ENCODE peak calls at places on chromosomes 3 and 15, in nine cellular contexts. Q is erythroblast; E is fibroblast of the aortic adventitia; M is G401; X is KBM-7; N is astrocyte of the spinal cord; J is astrocyte; W is LoVo; T is stimulated activated CD4-positive, alpha-beta T cell treated with anti-CD3 and anti-CD28 coated beads, Interleukin-2, amount 100 ng/mL, for 48 hours. A is an unnamed sample.

GRCh38 chr3:33278106-33278672 is 947 bp downstream of the FBXL2 start:
- DNase-seq in Q (no peak), E (peak), M (peak), X (no peak), N (peak), J (no peak), W (peak), T (no peak), A (no peak)

GRCh38 chr3:55484191-55484644 is 2.9 kb downstream of the WNT5A start:
- DNase-seq in Q (no peak), E (no peak), M (no peak), X (no peak), N (no peak), J (no peak), W (no peak), T (no peak), A (no peak)

GRCh38 chr3:87426916-87427315 is 150.5 kb upstream of the POU1F1 start:
- DNase-seq in Q (no peak), E (peak), M (no peak), X (no peak), N (peak), J (peak), W (no peak), T (no peak), A (no peak)

GRCh38 chr3:172634948-172635347 is 75.9 kb downstream of the NCEH1 start:
- DNase-seq in Q (peak), E (no peak), M (peak), X (no peak), N (no peak), J (no peak), W (no peak), T (no peak), A (no peak)

GRCh38 chr3:63232764-63233396 is 45.2 kb upstream of the SYNPR start:
- DNase-seq in Q (no peak), E (peak), M (peak), X (no peak), N (peak), J (peak), W (peak), T (no peak), A (peak)

GRCh38 chr15:87207945-87208580 is 1048.5 kb downstream of the NTRK3 start:
- DNase-seq in Q (no peak), E (peak), M (no peak), X (no peak), N (peak), J (peak), W (no peak), T (no peak), A (no peak)

GRCh38 chr3:126475411-126476114 is at the start of gene ZXDC:
- DNase-seq in Q (peak), E (peak), M (peak), X (peak), N (peak), J (peak), W (peak), T (peak), A (peak)

GRCh38 chr3:64484289-64484992 is 203.4 kb downstream of the ADAMTS9 start:
- DNase-seq in Q (peak), E (peak), M (peak), X (peak), N (peak), J (peak), W (peak), T (peak), A (peak)

GRCh38 chr3:64440498-64440897 is 215.2 kb upstream of the PRICKLE2 start:
- DNase-seq in Q (no peak), E (peak), M (peak), X (no peak), N (peak), J (peak), W (peak), T (no peak), A (no peak)

GRCh38 chr3:165133188-165133899 is 55.0 kb upstream of the SI start:
- DNase-seq in Q (no peak), E (no peak), M (no peak), X (no peak), N (no peak), J (no peak), W (no peak), T (no peak), A (no peak)

GRCh38 chr15:89409184-89409992 is 74.8 kb upstream of the POLG start:
- DNase-seq in Q (no peak), E (no peak), M (no peak), X (no peak), N (no peak), J (no peak), W (no peak), T (no peak), A (no peak)

GRCh38 chr3:179853176-179853575 is 183.6 kb downstream of the PEX5L start:
- DNase-seq in Q (no peak), E (peak), M (no peak), X (no peak), N (peak), J (peak), W (no peak), T (no peak), A (no peak)

GRCh38 chr3:58071480-58071971 is 63.3 kb downstream of the FLNB start:
- DNase-seq in Q (no peak), E (no peak), M (no peak), X (no peak), N (no peak), J (no peak), W (no peak), T (no peak), A (no peak)

GRCh38 chr3:136332776-136333175 is 82.6 kb downstream of the PCCB start:
- DNase-seq in Q (no peak), E (peak), M (no peak), X (no peak), N (peak), J (peak), W (no peak), T (no peak), A (no peak)

GRCh38 chr15:76169013-76169412 is 109.2 kb downstream of the TMEM266 start:
- DNase-seq in Q (peak), E (peak), M (peak), X (peak), N (no peak), J (no peak), W (no peak), T (no peak), A (peak)

GRCh38 chr15:43516185-43516584 is 1.2 kb upstream of the MAP1A start:
- DNase-seq in Q (no peak), E (peak), M (peak), X (no peak), N (no peak), J (no peak), W (no peak), T (no peak), A (no peak)

GRCh38 chr15:59616390-59616789 is 4.8 kb downstream of the GCNT3 start:
- DNase-seq in Q (no peak), E (no peak), M (no peak), X (no peak), N (no peak), J (no peak), W (no peak), T (no peak), A (no peak)

GRCh38 chr3:186589856-186590579 is 19.5 kb downstream of the DNAJB11 start:
- DNase-seq in Q (no peak), E (peak), M (no peak), X (peak), N (no peak), J (peak), W (peak), T (no peak), A (no peak)

GRCh38 chr3:96488708-96489107 is 325.7 kb upstream of the EPHA6 start:
- DNase-seq in Q (no peak), E (no peak), M (no peak), X (no peak), N (no peak), J (no peak), W (no peak), T (no peak), A (no peak)

GRCh38 chr3:179181993-179182551 is 33.9 kb downstream of the PIK3CA start:
- DNase-seq in Q (peak), E (no peak), M (no peak), X (peak), N (peak), J (peak), W (no peak), T (no peak), A (peak)

GRCh38 chr15:80906159-80906775 is 83.4 kb downstream of the MESD start:
- DNase-seq in Q (no peak), E (no peak), M (peak), X (no peak), N (peak), J (peak), W (peak), T (no peak), A (no peak)

GRCh38 chr15:78438595-78439285 is 724 bp downstream of the IREB2 start:
- DNase-seq in Q (peak), E (peak), M (peak), X (peak), N (peak), J (peak), W (peak), T (peak), A (peak)

GRCh38 chr3:184325269-184325668 is 10.9 kb downstream of the EIF4G1 start:
- DNase-seq in Q (no peak), E (no peak), M (no peak), X (no peak), N (no peak), J (no peak), W (no peak), T (no peak), A (no peak)

GRCh38 chr15:68820205-68820588 is 498 bp downstream of the ANP32A start:
- DNase-seq in Q (peak), E (no peak), M (peak), X (no peak), N (peak), J (no peak), W (peak), T (peak), A (peak)

GRCh38 chr3:195241592-195242355 is 29.2 kb downstream of the XXYLT1 start:
- DNase-seq in Q (no peak), E (no peak), M (no peak), X (no peak), N (no peak), J (no peak), W (no peak), T (no peak), A (no peak)

GRCh38 chr3:195079636-195080035 is 191.3 kb downstream of the XXYLT1 start:
- DNase-seq in Q (no peak), E (no peak), M (no peak), X (no peak), N (no peak), J (no peak), W (no peak), T (no peak), A (no peak)

GRCh38 chr15:79675982-79676381 is 220.8 kb downstream of the MTHFS start:
- DNase-seq in Q (no peak), E (no peak), M (no peak), X (no peak), N (no peak), J (no peak), W (no peak), T (no peak), A (no peak)

GRCh38 chr3:104909188-104909587 is 457.5 kb upstream of the ALCAM start:
- DNase-seq in Q (no peak), E (peak), M (peak), X (no peak), N (peak), J (peak), W (no peak), T (no peak), A (no peak)

GRCh38 chr3:189122526-189123205 is 49.1 kb upstream of the TPRG1 start:
- DNase-seq in Q (no peak), E (peak), M (no peak), X (no peak), N (no peak), J (no peak), W (no peak), T (no peak), A (no peak)

GRCh38 chr15:99943466-99943865 is 210.2 kb upstream of the LYSMD4 start:
- DNase-seq in Q (no peak), E (no peak), M (no peak), X (no peak), N (no peak), J (no peak), W (no peak), T (no peak), A (no peak)

GRCh38 chr3:196502775-196503181 is 790 bp downstream of the RNF168 start:
- DNase-seq in Q (peak), E (peak), M (peak), X (peak), N (peak), J (peak), W (peak), T (peak), A (peak)

GRCh38 chr3:45765286-45765851 is 31.0 kb downstream of the SLC6A20 start:
- DNase-seq in Q (no peak), E (no peak), M (no peak), X (no peak), N (no peak), J (no peak), W (no peak), T (no peak), A (no peak)

GRCh38 chr15:43934480-43934879 is 107.7 kb downstream of the WDR76 start:
- DNase-seq in Q (no peak), E (no peak), M (no peak), X (no peak), N (peak), J (no peak), W (no peak), T (no peak), A (no peak)

GRCh38 chr15:52080031-52080430 is 32.5 kb downstream of the BCL2L10 start:
- DNase-seq in Q (no peak), E (no peak), M (no peak), X (no peak), N (peak), J (peak), W (no peak), T (no peak), A (no peak)

GRCh38 chr3:150790621-150791020 is 27.7 kb upstream of the SIAH2 start:
- DNase-seq in Q (no peak), E (peak), M (no peak), X (no peak), N (no peak), J (no peak), W (no peak), T (no peak), A (no peak)

GRCh38 chr15:59609730-59610712 is 1.6 kb upstream of the GCNT3 start:
- DNase-seq in Q (no peak), E (no peak), M (no peak), X (no peak), N (no peak), J (no peak), W (no peak), T (no peak), A (no peak)

GRCh38 chr3:55725681-55726500 is 238.8 kb upstream of the WNT5A start:
- DNase-seq in Q (no peak), E (no peak), M (peak), X (no peak), N (no peak), J (no peak), W (no peak), T (no peak), A (no peak)

GRCh38 chr15:29170496-29170895 is 99.1 kb downstream of the NSMCE3 start:
- DNase-seq in Q (no peak), E (no peak), M (no peak), X (no peak), N (no peak), J (no peak), W (no peak), T (no peak), A (no peak)

A was measured in OCI-M1.